ENCODE peak calls at places on chromosomes 11 and 22, in five cellular contexts. E, V, N, K and G are unnamed samples.

GRCh38 chr11:114090225-114090624 is 30.7 kb downstream of the ZBTB16 start:
- DNase-seq in N (no peak), V (peak), K (no peak), E (no peak), G (no peak)

GRCh38 chr11:33802414-33802950 is 28.2 kb upstream of the FBXO3 start:
- DNase-seq in N (peak), E (peak), K (no peak), V (no peak), G (peak)

GRCh38 chr22:22397292-22397870 is 111.2 kb downstream of the ZNF280B start:
- DNase-seq in K (no peak), V (no peak), N (no peak), E (peak), G (no peak)

GRCh38 chr11:73242291-73243092 is 24.4 kb downstream of the P2RY2 start:
- DNase-seq in N (peak), K (peak), V (peak), E (peak), G (peak)

GRCh38 chr22:44669725-44670027 is 32.3 kb upstream of the PRR5 start:
- DNase-seq in N (no peak), K (no peak), V (no peak), E (peak), G (no peak)

GRCh38 chr11:131867457-131868257 is 497.2 kb downstream of the NTM start:
- DNase-seq in V (no peak), E (peak), K (no peak), N (peak), G (peak)

GRCh38 chr11:105000797-105001196 is 22.2 kb downstream of the CASP5 start:
- DNase-seq in N (no peak), V (no peak), K (peak), E (no peak), G (no peak)

GRCh38 chr11:134483857-134484256 is 71.8 kb upstream of the B3GAT1 start:
- DNase-seq in E (no peak), K (no peak), V (peak), N (no peak), G (no peak)

GRCh38 chr11:29173660-29174062 is 843.2 kb downstream of the KCNA4 start:
- DNase-seq in E (peak), K (no peak), V (no peak), N (no peak), G (no peak)

GRCh38 chr11:64918056-64918455 is 1.0 kb upstream of the ATG2A start:
- DNase-seq in E (peak), K (no peak), V (no peak), N (no peak), G (no peak)
- TF ChIP-seq CTCF in E (peak), K (no peak), V (no peak), N (peak), G (peak)

GRCh38 chr11:65428578-65429068 is 6.0 kb downstream of the NEAT1 start:
- DNase-seq in K (no peak), V (peak), E (no peak), N (peak), G (no peak)

GRCh38 chr11:65427691-65428577 is 5.3 kb downstream of the NEAT1 start:
- DNase-seq in N (peak), E (peak), K (no peak), V (peak), G (peak)

GRCh38 chr11:65429724-65430405 is 7.3 kb downstream of the NEAT1 start:
- DNase-seq in E (peak), K (no peak), N (peak), V (peak), G (peak)

GRCh38 chr11:65430406-65431217 is 8.0 kb downstream of the NEAT1 start:
- DNase-seq in V (peak), E (peak), K (no peak), N (peak), G (no peak)

DNA sequence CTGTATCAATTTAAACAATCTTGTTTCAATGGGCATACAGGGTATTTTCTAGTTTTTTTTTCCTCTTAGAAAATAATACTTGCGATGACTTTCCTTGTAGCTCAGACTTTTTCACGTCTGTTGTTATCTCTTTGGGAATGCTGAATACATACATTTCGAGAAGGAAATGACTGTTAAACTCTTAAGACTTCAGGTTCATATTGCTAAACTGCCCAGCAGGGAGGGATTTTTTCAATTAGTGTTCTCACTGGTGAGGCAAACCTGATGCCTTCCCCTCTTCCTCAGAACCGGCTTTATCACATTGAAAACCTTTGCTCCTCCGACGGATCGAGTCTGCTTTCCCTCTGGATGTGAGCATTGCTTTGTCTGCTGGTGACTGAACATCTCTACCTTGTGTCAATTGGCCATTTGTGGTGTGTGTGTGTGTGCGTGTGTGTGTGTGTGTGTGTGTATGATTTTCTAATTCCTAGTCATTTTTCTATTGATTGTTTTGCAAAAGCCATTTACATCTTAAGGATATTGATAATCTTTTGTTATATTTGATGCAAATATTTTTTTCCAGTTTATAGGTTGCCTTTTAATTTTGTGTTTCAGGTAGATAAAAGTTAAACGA is 6.6 kb downstream of the NEAT1 start:
- DNase-seq in N (peak), K (no peak), E (peak), V (peak), G (no peak)
- TF ChIP-seq CTCF in N (no peak), K (no peak), E (no peak), V (no peak), G (no peak)

DNA sequence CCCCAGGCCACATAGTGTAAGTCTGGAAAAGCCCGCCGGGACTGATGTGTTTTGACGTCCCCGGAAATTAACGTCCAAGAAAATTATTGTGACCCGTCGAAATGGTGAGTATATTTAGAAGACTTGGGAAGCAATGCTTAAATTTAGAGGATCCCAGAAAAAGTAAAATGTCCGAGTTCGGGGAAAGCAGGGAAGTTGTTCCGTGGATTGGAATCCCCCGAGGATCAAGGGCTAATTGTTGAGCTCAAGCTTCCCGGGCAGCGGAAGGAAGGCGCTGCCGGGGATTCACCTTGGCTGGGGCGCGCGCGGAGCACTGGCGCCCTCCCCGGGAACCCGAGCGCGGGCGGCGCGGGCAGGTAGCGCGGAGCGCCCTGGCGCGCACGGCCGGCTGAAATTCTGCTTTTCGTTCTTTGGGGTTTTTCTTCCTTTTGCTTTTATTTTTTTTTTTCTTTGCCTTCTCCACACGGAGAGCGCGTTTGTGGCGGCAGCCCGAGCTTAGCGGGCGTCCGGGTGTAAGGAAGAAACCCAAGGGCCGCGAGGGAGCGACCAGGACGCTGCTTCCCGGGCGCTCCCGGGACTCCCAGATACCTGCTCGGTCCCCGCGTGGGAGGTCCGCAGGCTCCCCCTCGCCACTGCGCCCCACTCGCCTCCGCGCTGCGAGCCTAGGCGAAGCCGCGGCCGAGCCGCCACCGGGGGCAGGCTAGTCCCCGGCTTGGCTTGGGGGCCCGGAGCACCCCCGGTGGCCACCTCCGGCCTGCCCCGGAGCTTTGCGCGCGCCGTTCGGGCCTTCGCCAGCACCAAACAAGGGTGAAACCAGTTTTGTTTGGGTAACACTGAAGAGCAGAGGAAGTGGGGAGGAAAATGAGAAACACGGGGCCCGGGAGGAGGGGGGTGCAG is 4.7 kb upstream of the IGF2 start:
- DNase-seq in K (no peak), N (no peak), E (peak), V (no peak), G (no peak)
- TF ChIP-seq CTCF in K (no peak), N (no peak), E (no peak), V (no peak), G (no peak)

GRCh38 chr11:76674517-76675400 is 4.2 kb upstream of the LRRC32 start:
- DNase-seq in E (no peak), N (no peak), V (no peak), K (no peak), G (no peak)
- TF ChIP-seq CTCF in E (no peak), N (no peak), V (no peak), K (no peak), G (peak)